ENCODE peak calls at places on chromosomes 11 and 22, in four cellular contexts. Y, W, X and M are unnamed samples.

GRCh38 chr22:39405346-39406085 is 5.9 kb downstream of the TAB1 start:
- DNase-seq in W (no peak), X (no peak), Y (no peak), M (no peak)

GRCh38 chr11:17812286-17813187 is 78.0 kb downstream of the KCNC1 start:
- DNase-seq in W (no peak), X (no peak), Y (no peak), M (no peak)

GRCh38 chr11:75275581-75275980 is 35.0 kb downstream of the TPBGL start:
- DNase-seq in X (no peak), W (peak), Y (peak), M (no peak)

GRCh38 chr11:66700337-66700736 is 22.6 kb upstream of the RBM4B start:
- DNase-seq in W (no peak), X (no peak), Y (no peak), M (no peak)

GRCh38 chr11:7694953-7695271 is 11.4 kb downstream of the OVCH2 start:
- DNase-seq in X (no peak), Y (no peak), W (no peak), M (no peak)

GRCh38 chr22:38871360-38872171 is 450 bp downstream of the CBX6 start:
- DNase-seq in W (peak), Y (no peak), X (no peak), M (peak)

GRCh38 chr22:43465291-43466015 is 53.6 kb downstream of the MPPED1 start:
- DNase-seq in W (no peak), Y (no peak), X (no peak), M (no peak)

GRCh38 chr11:87501388-87501787 is 463.7 kb downstream of the TMEM135 start:
- DNase-seq in Y (no peak), W (no peak), X (no peak), M (no peak)

GRCh38 chr22:36331306-36331911 is 56.4 kb downstream of the MYH9 start:
- DNase-seq in X (peak), W (no peak), Y (peak), M (no peak)
- TF ChIP-seq CTCF in X (no peak), W (no peak), Y (no peak), M (no peak)

GRCh38 chr11:65096926-65097325 is 912 bp downstream of the VPS51 start:
- DNase-seq in Y (no peak), X (no peak), W (no peak), M (no peak)

GRCh38 chr11:65104628-65105027 is 7.0 kb upstream of the TM7SF2 start:
- DNase-seq in Y (no peak), W (no peak), X (no peak), M (no peak)

GRCh38 chr11:65102142-65103095 is 6.4 kb downstream of the VPS51 start:
- DNase-seq in W (no peak), Y (no peak), X (no peak), M (no peak)

GRCh38 chr11:65103476-65103875 is 7.5 kb downstream of the VPS51 start:
- DNase-seq in W (no peak), Y (no peak), X (no peak), M (no peak)

GRCh38 chr11:65100674-65101350 is 4.8 kb downstream of the VPS51 start:
- DNase-seq in X (no peak), Y (no peak), W (no peak), M (no peak)
- TF ChIP-seq CTCF in X (no peak), Y (peak), W (peak), M (peak)

DNA sequence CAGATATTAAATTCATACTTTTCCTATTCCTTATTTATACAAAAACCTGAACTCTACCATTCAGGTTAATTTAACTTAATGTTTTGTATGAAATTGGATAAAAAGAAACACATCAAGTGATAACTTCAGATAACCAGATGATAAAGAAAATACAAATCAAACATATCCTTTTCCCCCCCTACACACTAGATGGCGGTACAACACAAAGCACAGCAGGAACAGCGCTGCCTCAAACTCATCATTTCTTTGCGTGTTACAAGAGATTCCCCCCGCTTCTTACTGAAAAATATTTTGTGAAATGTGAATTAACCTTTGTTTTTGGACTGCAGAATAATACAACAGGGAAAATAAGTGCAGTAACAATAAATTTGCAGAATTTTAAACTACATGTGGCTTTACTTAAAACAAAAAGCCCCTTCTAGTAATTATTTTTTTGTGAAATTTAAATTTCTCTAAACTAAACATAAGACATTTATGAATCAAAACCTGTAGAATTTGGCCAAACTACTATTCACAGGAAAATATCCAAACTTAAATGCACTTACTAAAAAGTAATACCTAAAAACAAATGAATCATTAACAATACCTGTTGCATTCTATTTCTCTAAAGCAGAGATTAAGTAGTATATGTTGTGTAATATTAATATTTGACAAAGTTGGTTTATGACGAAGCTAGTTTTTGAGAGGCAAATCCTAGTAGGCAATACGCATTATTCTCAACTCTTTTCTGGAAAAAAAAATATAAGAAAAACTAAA is 74.4 kb downstream of the ARHGAP32 start:
- DNase-seq in W (peak), Y (peak), X (peak), M (peak)
- TF ChIP-seq CTCF in W (peak), Y (peak), X (peak), M (peak)

GRCh38 chr11:2831826-2832717 is 53.5 kb downstream of the CDKN1C start:
- DNase-seq in X (no peak), Y (no peak), W (no peak), M (no peak)

GRCh38 chr11:2833938-2834892 is 51.4 kb downstream of the CDKN1C start:
- DNase-seq in Y (no peak), X (no peak), W (no peak), M (no peak)

GRCh38 chr11:2832718-2833020 is 52.9 kb downstream of the CDKN1C start:
- DNase-seq in Y (no peak), W (no peak), X (no peak), M (no peak)

GRCh38 chr11:2834893-2835767 is 50.4 kb downstream of the CDKN1C start:
- DNase-seq in Y (no peak), X (no peak), W (no peak), M (no peak)

DNA sequence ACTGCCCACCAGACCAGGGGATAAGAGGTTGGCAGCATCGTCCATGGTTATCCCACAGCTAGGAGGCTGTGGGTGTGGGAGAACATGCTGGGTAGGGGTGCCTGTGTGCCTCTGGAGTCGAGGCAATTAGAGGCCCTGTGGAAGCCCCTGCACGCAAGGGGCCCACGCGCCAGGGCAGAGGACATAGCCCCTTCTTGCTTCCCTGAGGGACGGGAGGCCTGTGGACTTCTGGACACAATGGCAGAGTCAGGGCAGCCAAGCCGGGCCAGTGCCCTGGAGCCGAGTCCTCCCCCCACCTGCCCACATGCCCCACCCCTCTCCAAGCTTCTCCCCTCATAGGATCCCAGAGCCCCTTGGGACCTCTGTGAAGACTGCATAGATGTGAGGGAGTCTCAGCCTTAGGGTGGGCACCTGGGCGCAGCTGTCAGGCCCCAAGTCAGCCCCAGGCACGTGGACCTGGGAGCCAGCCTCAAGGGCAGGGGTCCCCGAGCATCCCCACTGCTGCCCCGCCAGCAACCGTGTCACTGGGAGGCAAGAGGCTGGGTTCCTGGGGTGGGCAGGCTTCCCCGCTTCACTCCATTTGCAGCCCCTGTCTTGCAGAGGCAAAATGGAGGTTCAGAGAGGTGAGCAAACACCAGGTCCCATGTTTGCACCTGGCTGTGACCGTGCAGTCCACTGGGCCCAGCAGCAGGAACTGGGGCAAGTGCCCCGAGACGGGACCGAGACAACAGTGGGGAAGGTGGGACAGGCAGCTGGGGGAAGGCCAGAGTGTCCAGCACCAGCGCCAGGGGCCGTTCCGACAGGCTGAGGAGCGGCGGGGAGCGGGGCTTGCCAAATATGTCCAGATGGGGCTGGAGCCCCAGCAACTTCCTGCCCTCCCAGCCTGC is 52.3 kb downstream of the CDKN1C start:
- DNase-seq in X (no peak), Y (no peak), W (no peak), M (no peak)
- TF ChIP-seq CTCF in X (no peak), Y (no peak), W (no peak), M (no peak)

GRCh38 chr22:42294034-42294985 is 23.9 kb upstream of the TCF20 start:
- DNase-seq in Y (no peak), X (peak), W (peak), M (no peak)
- TF ChIP-seq CTCF in Y (no peak), X (no peak), W (no peak), M (no peak)

DNA sequence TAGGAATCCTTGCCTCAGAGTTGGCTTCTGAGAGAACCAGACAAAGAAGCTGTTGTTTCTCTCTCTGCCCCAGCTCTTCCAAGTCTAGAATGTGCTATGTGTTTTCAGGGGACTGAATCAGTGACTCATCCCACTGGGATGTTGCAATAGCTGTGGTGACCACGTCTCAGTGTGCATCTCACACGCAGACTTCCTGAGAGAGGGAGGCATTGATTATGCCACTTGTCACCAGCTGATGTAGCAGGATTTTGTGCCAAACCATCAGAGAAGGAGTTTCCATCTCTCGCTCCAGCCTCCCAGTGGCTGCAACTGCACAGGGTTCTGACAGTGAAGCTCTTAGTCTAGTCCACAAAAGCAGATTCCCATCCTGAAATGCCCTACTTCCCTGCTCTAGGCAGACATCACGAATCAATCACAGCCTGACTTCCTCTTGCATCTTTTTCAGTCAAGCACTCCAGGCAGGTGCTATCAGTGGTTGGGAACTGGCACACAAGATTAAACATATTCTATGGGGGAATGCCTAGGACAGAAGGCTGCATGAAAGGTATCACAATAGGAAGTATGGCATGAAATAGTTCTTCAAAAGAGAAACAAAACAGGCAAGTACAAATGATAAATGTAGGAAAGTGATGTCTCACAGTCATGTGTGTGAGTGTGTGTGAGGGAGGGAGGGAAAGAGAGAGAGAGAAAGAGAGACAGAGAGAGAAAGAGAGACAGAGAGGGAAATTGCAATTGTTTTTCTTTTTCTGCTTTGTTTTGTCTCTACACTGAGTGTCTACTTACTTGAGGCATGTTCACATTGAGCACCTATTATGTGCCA is 456.0 kb downstream of the MIAT start:
- DNase-seq in Y (no peak), X (no peak), W (no peak), M (no peak)
- TF ChIP-seq CTCF in Y (no peak), X (no peak), W (no peak), M (no peak)